ENCODE peak calls at places on chromosomes 11 and 22, in five cellular contexts. C is IMR-90, M is mesenchymal stem cell, J is mesendoderm, K is H9. P is an unnamed sample.

GRCh38 chr11:18046116-18046777 is at the start of gene TPH1:
- DNase-seq in C (peak), M (peak), J (peak), K (peak), P (peak)

GRCh38 chr11:22432331-22433065 is 94.3 kb downstream of the SLC17A6 start:
- DNase-seq in C (peak), M (no peak), J (peak), K (peak), P (peak)

GRCh38 chr22:31969789-31970489 is 25.6 kb downstream of the YWHAH start:
- DNase-seq in C (peak), M (peak), J (peak), K (peak), P (peak)

GRCh38 chr22:29194269-29194668 is 11.4 kb upstream of the EMID1 start:
- DNase-seq in C (no peak), M (no peak), J (no peak), K (no peak), P (no peak)

GRCh38 chr11:94500181-94500580 is 6.4 kb downstream of the ANKRD49 start:
- DNase-seq in C (no peak), M (no peak), J (no peak), K (no peak), P (no peak)

GRCh38 chr11:15189189-15189588 is 74.5 kb downstream of the INSC start:
- DNase-seq in C (no peak), M (no peak), J (no peak), K (no peak), P (no peak)

GRCh38 chr11:10314199-10315072 is 9.6 kb downstream of the ADM start:
- DNase-seq in C (peak), M (peak), J (peak), K (peak), P (no peak)

GRCh38 chr11:6631356-6631890 is 12.2 kb upstream of the TPP1 start:
- DNase-seq in C (no peak), M (no peak), J (no peak), K (peak), P (no peak)

GRCh38 chr11:64356498-64357411 is 2.2 kb upstream of the RPS6KA4 start:
- DNase-seq in C (no peak), M (peak), J (peak), K (peak), P (peak)

GRCh38 chr11:45092901-45093760 is 53.3 kb upstream of the PRDM11 start:
- DNase-seq in C (peak), M (peak), J (no peak), K (peak), P (no peak)

GRCh38 chr22:22431271-22432220 is 77.0 kb downstream of the ZNF280B start:
- DNase-seq in C (peak), M (peak), J (peak), K (peak), P (peak)

DNA sequence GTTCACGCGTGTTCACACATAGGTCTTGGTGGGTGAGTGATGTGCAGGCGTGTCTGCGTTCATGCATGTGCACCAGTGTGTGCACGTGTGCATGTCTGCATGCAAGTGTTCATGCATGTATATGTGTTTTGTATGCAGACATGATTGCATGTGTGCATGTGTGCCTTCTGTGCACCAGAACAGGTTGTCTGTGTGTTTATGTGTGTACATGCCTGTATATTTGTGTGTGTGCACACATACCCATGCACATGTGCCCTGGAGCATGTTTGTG is 4.9 kb downstream of the ZDHHC8 start:
- DNase-seq in C (no peak), M (no peak), J (no peak), K (no peak), P (no peak)
- H3K4me2 ChIP-seq in C (no peak), M (no peak), J (no peak), K (no peak), P (no peak)

GRCh38 chr11:126081915-126082250 is 19.2 kb upstream of the CDON start:
- DNase-seq in C (no peak), M (no peak), J (no peak), K (no peak), P (no peak)
- H4K8ac ChIP-seq in C (no peak), M (no peak), J (no peak), K (no peak), P (no peak)

GRCh38 chr22:38082986-38083710 is 836 bp downstream of the SLC16A8 start:
- DNase-seq in C (no peak), M (no peak), J (no peak), K (no peak), P (no peak)
- H3K4me2 ChIP-seq in C (no peak), M (no peak), J (no peak), K (no peak), P (no peak)

GRCh38 chr22:19940536-19941364 is 822 bp upstream of the COMT start:
- DNase-seq in C (no peak), M (no peak), J (no peak), K (no peak), P (no peak)

GRCh38 chr22:19943665-19944026 is 2.0 kb upstream of the TXNRD2 start:
- DNase-seq in C (peak), M (peak), J (peak), K (peak), P (no peak)

GRCh38 chr22:19942071-19942885 is 660 bp upstream of the TXNRD2 start:
- DNase-seq in C (peak), M (peak), J (no peak), K (no peak), P (no peak)

GRCh38 chr22:19941365-19942070 is at the start of the genes COMT and TXNRD2:
- DNase-seq in C (peak), M (peak), J (peak), K (no peak), P (no peak)

GRCh38 chr22:19942886-19943664 is 1.5 kb upstream of the TXNRD2 start:
- DNase-seq in C (peak), M (peak), J (peak), K (peak), P (no peak)
- H4K8ac ChIP-seq in C (peak), M (peak), J (no peak), K (no peak), P (no peak)

P was measured in neuronal stem cell.